ENCODE peak calls at places on chromosomes 4 and X, in eight cellular contexts. One of them, this sample, is unnamed.

GRCh38 chrX:13700380-13700779 is 11.5 kb downstream of the RAB9A start:
- DNase-seq in neural crest cell: no peak
- DNase-seq in NCI-H1092 treated with DMSO at 0.1 percent for 48 hours: no peak
- DNase-seq in GM12891: no peak
- DNase-seq in effector memory CD4-positive, alpha-beta T cell: no peak
- DNase-seq in coronary artery: no peak
- DNase-seq in lower leg skin: no peak
- DNase-seq in MCF 10A: no peak
- DNase-seq in this sample: no peak

GRCh38 chrX:135302269-135302873 is 6.9 kb upstream of the ETDC start:
- DNase-seq in NCI-H1092 treated with DMSO at 0.1 percent for 48 hours: no peak
- DNase-seq in MCF 10A: no peak
- DNase-seq in lower leg skin: no peak
- DNase-seq in effector memory CD4-positive, alpha-beta T cell: no peak
- DNase-seq in neural crest cell: no peak
- DNase-seq in GM12891: no peak
- DNase-seq in coronary artery: no peak
- DNase-seq in this sample: no peak

GRCh38 chr4:145904413-145905177 is 34.0 kb downstream of the ZNF827 start:
- DNase-seq in GM12891: no peak
- DNase-seq in coronary artery: no peak
- DNase-seq in neural crest cell: no peak
- DNase-seq in effector memory CD4-positive, alpha-beta T cell: no peak
- DNase-seq in lower leg skin: no peak
- DNase-seq in MCF 10A: peak
- DNase-seq in NCI-H1092 treated with DMSO at 0.1 percent for 48 hours: no peak
- DNase-seq in this sample: no peak

GRCh38 chr4:95596676-95597075 is 47.9 kb upstream of the UNC5C start:
- DNase-seq in coronary artery: no peak
- DNase-seq in NCI-H1092 treated with DMSO at 0.1 percent for 48 hours: no peak
- DNase-seq in GM12891: no peak
- DNase-seq in MCF 10A: no peak
- DNase-seq in lower leg skin: no peak
- DNase-seq in effector memory CD4-positive, alpha-beta T cell: no peak
- DNase-seq in neural crest cell: no peak
- DNase-seq in this sample: no peak

GRCh38 chrX:40152173-40152705 is 54.5 kb upstream of the BCOR start:
- DNase-seq in lower leg skin: no peak
- DNase-seq in GM12891: no peak
- DNase-seq in NCI-H1092 treated with DMSO at 0.1 percent for 48 hours: peak
- DNase-seq in effector memory CD4-positive, alpha-beta T cell: no peak
- DNase-seq in MCF 10A: no peak
- DNase-seq in neural crest cell: peak
- DNase-seq in coronary artery: no peak
- DNase-seq in this sample: no peak

GRCh38 chrX:45843518-45843917 is 642.8 kb upstream of the DIPK2B start:
- DNase-seq in MCF 10A: peak
- DNase-seq in effector memory CD4-positive, alpha-beta T cell: no peak
- DNase-seq in GM12891: no peak
- DNase-seq in neural crest cell: no peak
- DNase-seq in NCI-H1092 treated with DMSO at 0.1 percent for 48 hours: no peak
- DNase-seq in lower leg skin: no peak
- DNase-seq in coronary artery: no peak
- DNase-seq in this sample: no peak

GRCh38 chrX:115562492-115562872 is 1.5 kb downstream of the PLS3 start:
- DNase-seq in effector memory CD4-positive, alpha-beta T cell: no peak
- DNase-seq in GM12891: no peak
- DNase-seq in neural crest cell: peak
- DNase-seq in lower leg skin: no peak
- DNase-seq in NCI-H1092 treated with DMSO at 0.1 percent for 48 hours: no peak
- DNase-seq in MCF 10A: peak
- DNase-seq in coronary artery: no peak
- DNase-seq in this sample: no peak

GRCh38 chrX:30488092-30488491 is 89.5 kb downstream of the TASL start:
- DNase-seq in effector memory CD4-positive, alpha-beta T cell: no peak
- DNase-seq in coronary artery: no peak
- DNase-seq in GM12891: no peak
- DNase-seq in lower leg skin: no peak
- DNase-seq in MCF 10A: peak
- DNase-seq in neural crest cell: peak
- DNase-seq in NCI-H1092 treated with DMSO at 0.1 percent for 48 hours: peak
- DNase-seq in this sample: no peak

GRCh38 chrX:19904778-19905367 is 17.5 kb upstream of the SH3KBP1 start:
- DNase-seq in lower leg skin: no peak
- DNase-seq in coronary artery: no peak
- DNase-seq in neural crest cell: no peak
- DNase-seq in MCF 10A: peak
- DNase-seq in GM12891: peak
- DNase-seq in NCI-H1092 treated with DMSO at 0.1 percent for 48 hours: peak
- DNase-seq in effector memory CD4-positive, alpha-beta T cell: no peak
- DNase-seq in this sample: no peak

GRCh38 chr4:188934320-188934975 is 795.2 kb downstream of the TRIML1 start:
- DNase-seq in NCI-H1092 treated with DMSO at 0.1 percent for 48 hours: no peak
- DNase-seq in lower leg skin: no peak
- DNase-seq in neural crest cell: no peak
- DNase-seq in MCF 10A: no peak
- DNase-seq in GM12891: no peak
- DNase-seq in coronary artery: no peak
- DNase-seq in effector memory CD4-positive, alpha-beta T cell: no peak
- DNase-seq in this sample: no peak

GRCh38 chr4:17809667-17810066 is 890 bp downstream of the DCAF16 start:
- DNase-seq in MCF 10A: no peak
- DNase-seq in coronary artery: no peak
- DNase-seq in GM12891: no peak
- DNase-seq in effector memory CD4-positive, alpha-beta T cell: no peak
- DNase-seq in neural crest cell: no peak
- DNase-seq in lower leg skin: no peak
- DNase-seq in NCI-H1092 treated with DMSO at 0.1 percent for 48 hours: no peak
- DNase-seq in this sample: no peak

GRCh38 chr4:183831026-183831446 is 74.1 kb upstream of the STOX2 start:
- DNase-seq in coronary artery: no peak
- DNase-seq in MCF 10A: no peak
- DNase-seq in GM12891: no peak
- DNase-seq in NCI-H1092 treated with DMSO at 0.1 percent for 48 hours: no peak
- DNase-seq in effector memory CD4-positive, alpha-beta T cell: no peak
- DNase-seq in lower leg skin: no peak
- DNase-seq in neural crest cell: no peak
- DNase-seq in this sample: no peak

GRCh38 chr4:95524184-95524583 is 24.6 kb downstream of the UNC5C start:
- DNase-seq in lower leg skin: no peak
- DNase-seq in coronary artery: no peak
- DNase-seq in neural crest cell: no peak
- DNase-seq in MCF 10A: no peak
- DNase-seq in GM12891: no peak
- DNase-seq in NCI-H1092 treated with DMSO at 0.1 percent for 48 hours: no peak
- DNase-seq in effector memory CD4-positive, alpha-beta T cell: no peak
- DNase-seq in this sample: no peak

GRCh38 chrX:150028692-150029091 is 90.4 kb upstream of the EOLA2 start:
- DNase-seq in GM12891: no peak
- DNase-seq in effector memory CD4-positive, alpha-beta T cell: no peak
- DNase-seq in coronary artery: no peak
- DNase-seq in lower leg skin: no peak
- DNase-seq in NCI-H1092 treated with DMSO at 0.1 percent for 48 hours: no peak
- DNase-seq in MCF 10A: no peak
- DNase-seq in neural crest cell: no peak
- DNase-seq in this sample: no peak

GRCh38 chr4:153535735-153536494 is 69.8 kb downstream of the TMEM131L start:
- DNase-seq in MCF 10A: no peak
- DNase-seq in neural crest cell: no peak
- DNase-seq in effector memory CD4-positive, alpha-beta T cell: no peak
- DNase-seq in GM12891: no peak
- DNase-seq in NCI-H1092 treated with DMSO at 0.1 percent for 48 hours: no peak
- DNase-seq in lower leg skin: no peak
- DNase-seq in coronary artery: no peak
- DNase-seq in this sample: no peak

GRCh38 chr4:145216532-145216931 is 36.1 kb upstream of the OTUD4 start:
- DNase-seq in NCI-H1092 treated with DMSO at 0.1 percent for 48 hours: peak
- DNase-seq in coronary artery: no peak
- DNase-seq in GM12891: no peak
- DNase-seq in lower leg skin: no peak
- DNase-seq in effector memory CD4-positive, alpha-beta T cell: no peak
- DNase-seq in neural crest cell: no peak
- DNase-seq in MCF 10A: peak
- DNase-seq in this sample: no peak

GRCh38 chr4:145061325-145061920 is 36.6 kb downstream of the ANAPC10 start:
- DNase-seq in MCF 10A: peak
- DNase-seq in lower leg skin: no peak
- DNase-seq in neural crest cell: no peak
- DNase-seq in effector memory CD4-positive, alpha-beta T cell: no peak
- DNase-seq in coronary artery: no peak
- DNase-seq in GM12891: no peak
- DNase-seq in NCI-H1092 treated with DMSO at 0.1 percent for 48 hours: peak
- DNase-seq in this sample: no peak

GRCh38 chr4:168920438-168921081 is 89.5 kb downstream of the CBR4 start:
- DNase-seq in lower leg skin: no peak
- DNase-seq in MCF 10A: no peak
- DNase-seq in effector memory CD4-positive, alpha-beta T cell: no peak
- DNase-seq in GM12891: no peak
- DNase-seq in coronary artery: no peak
- DNase-seq in neural crest cell: no peak
- DNase-seq in NCI-H1092 treated with DMSO at 0.1 percent for 48 hours: no peak
- DNase-seq in this sample: no peak

GRCh38 chrX:150649096-150649870 is 43.9 kb upstream of the MTMR1 start:
- DNase-seq in GM12891: no peak
- DNase-seq in neural crest cell: no peak
- DNase-seq in lower leg skin: no peak
- DNase-seq in effector memory CD4-positive, alpha-beta T cell: no peak
- DNase-seq in NCI-H1092 treated with DMSO at 0.1 percent for 48 hours: peak
- DNase-seq in coronary artery: no peak
- DNase-seq in MCF 10A: no peak
- DNase-seq in this sample: no peak

GRCh38 chr4:185742766-185743165 is 69.2 kb downstream of the SORBS2 start:
- DNase-seq in lower leg skin: no peak
- DNase-seq in coronary artery: no peak
- DNase-seq in GM12891: no peak
- DNase-seq in NCI-H1092 treated with DMSO at 0.1 percent for 48 hours: no peak
- DNase-seq in neural crest cell: no peak
- DNase-seq in MCF 10A: peak
- DNase-seq in effector memory CD4-positive, alpha-beta T cell: no peak
- DNase-seq in this sample: no peak

GRCh38 chr4:32775049-32775448 is 2054.9 kb downstream of the PCDH7 start:
- DNase-seq in NCI-H1092 treated with DMSO at 0.1 percent for 48 hours: peak
- DNase-seq in effector memory CD4-positive, alpha-beta T cell: no peak
- DNase-seq in coronary artery: no peak
- DNase-seq in neural crest cell: no peak
- DNase-seq in GM12891: no peak
- DNase-seq in MCF 10A: peak
- DNase-seq in lower leg skin: no peak
- DNase-seq in this sample: no peak

GRCh38 chr4:186481998-186482790 is 73.2 kb downstream of the MTNR1A start:
- DNase-seq in NCI-H1092 treated with DMSO at 0.1 percent for 48 hours: no peak
- DNase-seq in neural crest cell: no peak
- DNase-seq in MCF 10A: no peak
- DNase-seq in GM12891: no peak
- DNase-seq in coronary artery: no peak
- DNase-seq in effector memory CD4-positive, alpha-beta T cell: no peak
- DNase-seq in lower leg skin: no peak
- DNase-seq in this sample: no peak

GRCh38 chr4:121764702-121765367 is at the start of gene SMIM43:
- DNase-seq in GM12891: no peak
- DNase-seq in coronary artery: no peak
- DNase-seq in effector memory CD4-positive, alpha-beta T cell: no peak
- DNase-seq in NCI-H1092 treated with DMSO at 0.1 percent for 48 hours: no peak
- DNase-seq in MCF 10A: no peak
- DNase-seq in neural crest cell: peak
- DNase-seq in lower leg skin: no peak
- DNase-seq in this sample: no peak

GRCh38 chr4:105605493-105605892 is 53.1 kb downstream of the ARHGEF38 start:
- DNase-seq in GM12891: no peak
- DNase-seq in lower leg skin: no peak
- DNase-seq in MCF 10A: peak
- DNase-seq in NCI-H1092 treated with DMSO at 0.1 percent for 48 hours: peak
- DNase-seq in neural crest cell: no peak
- DNase-seq in coronary artery: no peak
- DNase-seq in effector memory CD4-positive, alpha-beta T cell: no peak
- DNase-seq in this sample: no peak